ENCODE peak calls at places on chromosome 16, in four cellular contexts. J is activated CD4-positive, CD25-positive, alpha-beta regulatory T cell; Q is activated CD4-positive, alpha-beta T cell treated with anti-CD3 and anti-CD28 coated beads, Interleukin-2, amount 50 U/mL, for 1 hour; E is Jurkat, Clone E6-1. T is an unnamed sample.

GRCh38 chr16:74020086-74020670 is 276.4 kb upstream of the PSMD7 start:
- DNase-seq in J (no peak), Q (no peak), E (no peak), T (no peak)

GRCh38 chr16:14600164-14600563 is 29.9 kb downstream of the PARN start:
- DNase-seq in J (no peak), Q (no peak), E (peak; percentile 16), T (no peak)

GRCh38 chr16:86222541-86222940 is 287.8 kb upstream of the FOXF1 start:
- DNase-seq in J (no peak), Q (no peak), E (no peak), T (no peak)

GRCh38 chr16:83967838-83968482 is at the start of gene NECAB2:
- DNase-seq in J (no peak), Q (no peak), E (no peak), T (no peak)

GRCh38 chr16:13928644-13929043 is 8.7 kb downstream of the ERCC4 start:
- DNase-seq in J (no peak), Q (no peak), E (no peak), T (no peak)

GRCh38 chr16:1788095-1788707 is 5.3 kb downstream of the IGFALS start:
- DNase-seq in J (no peak), Q (no peak), E (no peak), T (no peak)

GRCh38 chr16:55047903-55048497 is 117.3 kb downstream of the IRX5 start:
- DNase-seq in J (no peak), Q (no peak), E (no peak), T (no peak)

GRCh38 chr16:15899538-15900100 is 11.2 kb upstream of the CEP20 start:
- DNase-seq in J (no peak), Q (no peak), E (no peak), T (no peak)

GRCh38 chr16:31527617-31528287 is at the start of gene AHSP:
- DNase-seq in J (no peak), Q (no peak), E (no peak), T (no peak)

GRCh38 chr16:67100569-67101300 is 9.0 kb upstream of the PHAF1 start:
- DNase-seq in J (no peak), Q (no peak), E (peak; percentile 33), T (no peak)

GRCh38 chr16:8583199-8583598 is 7.1 kb downstream of the TMEM114 start:
- DNase-seq in J (no peak), Q (no peak), E (no peak), T (no peak)

T was measured in NCI-H187.